ENCODE peak calls at places on chromosomes 11 and 22, in five cellular contexts. X, Y, M, W and K are unnamed samples.

GRCh38 chr11:62208785-62209144 is 292 bp downstream of the SCGB2A1 start:
- DNase-seq in X (no peak), Y (no peak), W (no peak), M (no peak), K (no peak)

GRCh38 chr11:2142762-2143202 is 3.6 kb upstream of the IGF2 start:
- DNase-seq in W (no peak), X (no peak), M (no peak), Y (no peak), K (no peak)

GRCh38 chr11:115463606-115464005 is 40.6 kb downstream of the CADM1 start:
- DNase-seq in M (no peak), X (no peak), W (no peak), Y (peak; percentile 47), K (no peak)

GRCh38 chr11:128156486-128156885 is 430.9 kb downstream of the ETS1 start:
- DNase-seq in W (no peak), M (no peak), Y (no peak), X (no peak), K (no peak)

GRCh38 chr11:1744879-1745700 is 5.3 kb downstream of the IFITM10 start:
- DNase-seq in W (no peak), X (no peak), M (no peak), Y (no peak), K (no peak)

GRCh38 chr22:19043111-19044085 is 78.8 kb downstream of the DGCR2 start:
- DNase-seq in M (no peak), W (no peak), X (peak; percentile 36), Y (no peak), K (no peak)

GRCh38 chr11:67996622-67997459 is 7.1 kb downstream of the UNC93B1 start:
- DNase-seq in X (peak; percentile 53), M (peak; percentile 31), Y (no peak), W (no peak), K (no peak)

GRCh38 chr11:120121336-120121735 is 16.6 kb downstream of the TRIM29 start:
- DNase-seq in M (no peak), W (no peak), Y (no peak), X (no peak), K (no peak)

GRCh38 chr11:69012092-69013008 is 696 bp downstream of the MRGPRF start:
- DNase-seq in X (peak; percentile 52), Y (no peak), W (no peak), M (no peak), K (no peak)

GRCh38 chr11:1570001-1570453 is 2.0 kb downstream of the DUSP8 start:
- DNase-seq in X (no peak), Y (no peak), M (no peak), W (no peak), K (no peak)

GRCh38 chr22:48943567-48944432 is 883.9 kb downstream of the BRD1 start:
- DNase-seq in X (no peak), W (no peak), Y (no peak), M (no peak), K (no peak)

GRCh38 chr11:71186861-71187260 is 65.5 kb downstream of the SHANK2 start:
- DNase-seq in Y (no peak), X (no peak), W (no peak), M (no peak), K (no peak)

GRCh38 chr11:12244156-12244555 is 133.2 kb upstream of the PARVA start:
- DNase-seq in X (no peak), Y (no peak), W (no peak), M (no peak), K (no peak)

GRCh38 chr11:61061081-61061826 is 41.0 kb upstream of the CD5 start:
- DNase-seq in X (no peak), W (no peak), Y (no peak), M (no peak), K (no peak)

GRCh38 chr11:35045219-35045819 is 93.7 kb upstream of the CD44 start:
- DNase-seq in X (no peak), M (no peak), W (no peak), Y (no peak), K (no peak)

GRCh38 chr22:32106930-32107329 is 52.2 kb downstream of the C22orf42 start:
- DNase-seq in Y (no peak), W (no peak), M (no peak), X (peak; percentile 29), K (no peak)